ENCODE peak calls at places on chromosomes 6 and 20, in nine cellular contexts. G is hypothalamus; H is fibroblast of pulmonary artery; Y is T-helper 9 cell; Z is pancreas; C is naive thymus-derived CD8-positive, alpha-beta T cell; L is nephron progenitor cell; D is fibroblast of the aortic adventitia; O is neural crest cell. J is an unnamed sample.
A peak's percentile ranks its signal among the peaks of the same experiment; 100 is the strongest.

GRCh38 chr6:119297049-119297448 is 52.5 kb downstream of the MAN1A1 start:
- DNase-seq in Y (no peak), D (no peak), C (no peak), O (no peak), L (no peak), H (no peak), Z (no peak), G (no peak), J (no peak)

GRCh38 chr6:127951172-127951995 is 50.5 kb upstream of the THEMIS start:
- DNase-seq in D (no peak), H (no peak), Z (no peak), L (no peak), Y (no peak), G (no peak), O (no peak), C (no peak), J (no peak)

GRCh38 chr6:34259529-34260069 is 10.8 kb upstream of the SMIM29 start:
- DNase-seq in C (no peak), H (no peak), L (no peak), D (no peak), Y (no peak), O (no peak), Z (no peak), G (no peak), J (no peak)

GRCh38 chr6:38305995-38306681 is 333.6 kb downstream of the BTBD9 start:
- DNase-seq in H (no peak), G (no peak), C (no peak), Y (no peak), Z (no peak), D (no peak), O (no peak), L (no peak), J (no peak)

GRCh38 chr20:9298906-9299305 is 215.5 kb upstream of the LAMP5 start:
- DNase-seq in H (no peak), D (no peak), G (no peak), C (no peak), Z (no peak), L (no peak), Y (no peak), O (no peak), J (no peak)

GRCh38 chr20:34475979-34476736 is 40.1 kb upstream of the DYNLRB1 start:
- DNase-seq in C (no peak), L (peak; percentile 4), G (peak; percentile 57), Z (peak; percentile 84), D (peak; percentile 19), H (peak; percentile 30), O (no peak), Y (peak; percentile 8), J (peak; percentile 23)

GRCh38 chr20:41175727-41176330 is 38.5 kb downstream of the PLCG1 start:
- DNase-seq in C (peak; percentile 11), D (no peak), L (no peak), O (no peak), Y (no peak), H (no peak), G (no peak), Z (no peak), J (no peak)

GRCh38 chr20:44264287-44264686 is 17.2 kb downstream of the GDAP1L1 start:
- DNase-seq in Z (no peak), C (no peak), O (no peak), L (peak; percentile 57), Y (no peak), G (no peak), D (no peak), H (peak; percentile 3), J (no peak)